ENCODE peak calls at places on chromosome 4, in four cellular contexts. L, T, O and B are unnamed samples.
A peak's percentile ranks its signal among the peaks of the same experiment; 100 is the strongest.

GRCh38 chr4:158020175-158020574 is 152.7 kb downstream of the GASK1B start:
- DNase-seq in T (no peak), O (peak; percentile 88), L (no peak), B (peak; percentile 96)

GRCh38 chr4:41865306-41865980 is 69.8 kb upstream of the TMEM33 start:
- DNase-seq in L (peak; percentile 60), O (no peak), T (no peak), B (peak; percentile 10)

GRCh38 chr4:1080961-1081688 is 32.2 kb downstream of the RNF212 start:
- DNase-seq in T (no peak), O (peak; percentile 21), L (peak; percentile 71), B (no peak)

GRCh38 chr4:122243785-122244184 is 91.7 kb downstream of the BLTP1 start:
- DNase-seq in T (no peak), O (no peak), L (no peak), B (no peak)

GRCh38 chr4:74671074-74671698 is 123.1 kb downstream of the BTC start:
- DNase-seq in L (peak; percentile 33), O (peak; percentile 55), T (no peak), B (peak; percentile 82)

GRCh38 chr4:151408630-151409469 is at the start of gene FHIP1A:
- DNase-seq in L (peak; percentile 96), O (peak; percentile 36), T (peak; percentile 82), B (peak; percentile 45)

GRCh38 chr4:75654905-75655304 is 18.3 kb downstream of the G3BP2 start:
- DNase-seq in T (no peak), L (no peak), O (no peak), B (no peak)

GRCh38 chr4:23887989-23888388 is 1.9 kb downstream of the PPARGC1A start:
- DNase-seq in T (no peak), O (no peak), L (no peak), B (no peak)

GRCh38 chr4:181645489-181645888 is 597.7 kb upstream of the TENM3 start:
- DNase-seq in O (no peak), L (no peak), T (no peak), B (no peak)

GRCh38 chr4:124946696-124947095 is 234.2 kb upstream of the ANKRD50 start:
- DNase-seq in T (no peak), L (no peak), O (no peak), B (no peak)

GRCh38 chr4:54165438-54165837 is 63.7 kb upstream of the PDGFRA start:
- DNase-seq in L (no peak), T (no peak), O (peak; percentile 96), B (peak; percentile 71)

GRCh38 chr4:27861381-27861787 is 1000.7 kb downstream of the STIM2 start:
- DNase-seq in L (peak; percentile 6), T (no peak), O (peak; percentile 1), B (peak; percentile 37)

GRCh38 chr4:20512053-20512810 is 188.0 kb upstream of the PACRGL start:
- DNase-seq in O (no peak), T (no peak), L (no peak), B (no peak)

GRCh38 chr4:106987314-106987713 is 48.8 kb downstream of the DKK2 start:
- DNase-seq in L (no peak), T (no peak), O (no peak), B (no peak)

GRCh38 chr4:88803600-88804096 is 106.0 kb upstream of the NAP1L5 start:
- DNase-seq in L (no peak), O (peak; percentile 93), T (peak; percentile 21), B (peak; percentile 98)

GRCh38 chr4:48175328-48175727 is 41.3 kb upstream of the TXK start:
- DNase-seq in L (peak; percentile 28), O (no peak), T (no peak), B (no peak)

GRCh38 chr4:125693233-125693632 is 378.5 kb downstream of the FAT4 start:
- DNase-seq in L (no peak), T (no peak), O (no peak), B (no peak)

GRCh38 chr4:137156054-137156453 is 376.2 kb downstream of the PCDH18 start:
- DNase-seq in O (peak; percentile 97), L (no peak), T (no peak), B (peak; percentile 40)

GRCh38 chr4:41454393-41454792 is 83.6 kb upstream of the LIMCH1 start:
- DNase-seq in T (no peak), L (no peak), O (no peak), B (no peak)

GRCh38 chr4:126004936-126005335 is 690.2 kb downstream of the FAT4 start:
- DNase-seq in L (no peak), T (no peak), O (peak; percentile 23), B (peak; percentile 8)

GRCh38 chr4:165248102-165248501 is 40.7 kb downstream of the KLHL2 start:
- DNase-seq in T (no peak), L (no peak), O (no peak), B (no peak)

GRCh38 chr4:27789768-27790167 is 929.1 kb downstream of the STIM2 start:
- DNase-seq in T (no peak), O (no peak), L (no peak), B (no peak)

GRCh38 chr4:137015759-137016409 is 516.4 kb downstream of the PCDH18 start:
- DNase-seq in L (no peak), T (no peak), O (no peak), B (no peak)

GRCh38 chr4:25993564-25994185 is 79.7 kb downstream of the SMIM20 start:
- DNase-seq in T (peak; percentile 42), L (peak; percentile 85), O (no peak), B (no peak)

GRCh38 chr4:44861756-44862155 is 135.4 kb upstream of the GNPDA2 start:
- DNase-seq in O (no peak), L (no peak), T (no peak), B (peak; percentile 5)

GRCh38 chr4:122293374-122294365 is 85.1 kb upstream of the ADAD1 start:
- DNase-seq in T (no peak), L (no peak), O (peak; percentile 3), B (peak; percentile 13)

GRCh38 chr4:96407651-96408342 is 567.9 kb downstream of the PDHA2 start:
- DNase-seq in T (no peak), L (no peak), O (no peak), B (no peak)

GRCh38 chr4:113504422-113504821 is 257.1 kb downstream of the CAMK2D start:
- DNase-seq in T (no peak), O (no peak), L (no peak), B (no peak)

GRCh38 chr4:84499065-84499982 is at the start of gene NKX6-1:
- DNase-seq in T (no peak), L (peak; percentile 99), O (peak; percentile 69), B (peak; percentile 38)
- H3K4me3 ChIP-seq in T (no peak within 1 kb of the TSS), L (peak within 1 kb of the TSS; percentile 43), O (peak within 1 kb of the TSS; percentile 58), B (peak within 1 kb of the TSS; percentile 54)

GRCh38 chr4:95092762-95093161 is 335.0 kb downstream of the BMPR1B start:
- DNase-seq in L (no peak), T (no peak), O (no peak), B (no peak)

GRCh38 chr4:95093460-95093859 is 335.7 kb downstream of the BMPR1B start:
- DNase-seq in O (no peak), T (no peak), L (no peak), B (no peak)

GRCh38 chr4:95095352-95095974 is 337.7 kb downstream of the BMPR1B start:
- DNase-seq in O (peak; percentile 66), T (no peak), L (no peak), B (peak; percentile 51)

GRCh38 chr4:95091272-95091671 is 333.5 kb downstream of the BMPR1B start:
- DNase-seq in T (no peak), L (no peak), O (peak; percentile 57), B (peak; percentile 50)

DNA sequence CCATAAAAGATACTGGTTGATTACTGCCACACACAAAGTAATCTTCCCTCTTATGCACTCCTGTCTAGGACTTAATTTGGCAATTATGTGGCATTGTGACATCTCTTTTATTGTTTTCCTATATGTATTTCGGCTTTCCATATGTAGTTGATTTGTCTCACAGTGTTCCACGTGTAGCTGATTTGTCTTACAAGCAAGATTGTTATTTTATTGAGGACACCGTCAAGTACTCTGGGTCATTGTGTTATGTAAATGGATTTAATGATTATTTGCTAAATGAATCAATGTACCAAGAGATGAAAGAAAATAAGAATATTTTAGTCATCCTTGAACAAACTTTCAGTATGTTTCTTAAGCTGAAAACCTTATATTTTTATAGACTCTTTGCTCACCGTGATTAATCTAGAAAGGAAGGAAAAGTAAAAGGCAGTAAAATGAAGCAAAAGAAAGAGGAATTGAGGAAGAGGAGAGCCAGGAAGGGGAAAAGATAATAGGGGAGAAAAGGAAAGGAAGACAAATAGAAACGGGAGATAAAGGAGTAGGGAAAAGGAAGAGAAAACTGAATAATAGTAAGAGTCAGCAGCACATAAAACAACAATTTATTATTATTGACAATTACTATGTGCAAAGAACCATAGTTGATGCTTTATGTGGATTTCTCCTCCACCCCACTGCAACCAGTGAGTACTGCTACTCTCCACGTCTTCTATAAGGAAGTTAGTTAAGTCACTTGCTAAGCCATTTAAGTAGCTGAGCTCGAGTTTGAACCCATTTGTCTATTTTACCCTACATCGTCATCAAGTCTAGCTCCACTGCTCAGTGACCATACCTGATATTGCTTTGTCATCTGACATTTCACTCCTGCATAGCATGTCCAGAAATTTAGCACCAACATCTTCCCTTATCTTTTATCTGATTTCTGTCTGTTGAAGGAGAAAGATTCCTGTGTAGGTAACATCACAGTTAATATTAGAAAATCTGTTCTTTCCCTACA is 336.5 kb downstream of the BMPR1B start:
- DNase-seq in L (no peak), T (no peak), O (no peak), B (no peak)
- H3K4me3 ChIP-seq in L (no peak overlapping the region), T (no peak overlapping the region), O (no peak overlapping the region), B (no peak overlapping the region)

GRCh38 chr4:40196260-40196659 is 571 bp upstream of the RHOH start:
- DNase-seq in O (no peak), T (no peak), L (no peak), B (no peak)

GRCh38 chr4:40195182-40196177 is 1.4 kb upstream of the RHOH start:
- DNase-seq in O (no peak), T (no peak), L (no peak), B (no peak)

GRCh38 chr4:40197879-40198689 is 1.3 kb downstream of the RHOH start:
- DNase-seq in O (no peak), T (no peak), L (no peak), B (no peak)

GRCh38 chr4:40194602-40195161 is 2.1 kb upstream of the RHOH start:
- DNase-seq in O (no peak), L (no peak), T (no peak), B (peak; percentile 91)

GRCh38 chr4:40196724-40197281 is at the start of gene RHOH:
- DNase-seq in T (peak; percentile 57), L (no peak), O (no peak), B (no peak)
- H3K4me3 ChIP-seq in T (peak within 1 kb of the TSS; percentile 89), L (peak within 1 kb of the TSS; percentile 0), O (no peak within 1 kb of the TSS), B (no peak within 1 kb of the TSS)

GRCh38 chr4:84940960-84941359 is 25.5 kb downstream of the WDFY3 start:
- DNase-seq in T (no peak), O (no peak), L (no peak), B (no peak)

GRCh38 chr4:84936123-84936522 is 30.4 kb downstream of the WDFY3 start:
- DNase-seq in L (no peak), O (no peak), T (no peak), B (no peak)

GRCh38 chr4:84938316-84938715 is 28.2 kb downstream of the WDFY3 start:
- DNase-seq in L (no peak), T (no peak), O (peak; percentile 85), B (peak; percentile 47)

GRCh38 chr4:84937381-84937977 is 29.0 kb downstream of the WDFY3 start:
- DNase-seq in O (no peak), L (no peak), T (no peak), B (no peak)

DNA sequence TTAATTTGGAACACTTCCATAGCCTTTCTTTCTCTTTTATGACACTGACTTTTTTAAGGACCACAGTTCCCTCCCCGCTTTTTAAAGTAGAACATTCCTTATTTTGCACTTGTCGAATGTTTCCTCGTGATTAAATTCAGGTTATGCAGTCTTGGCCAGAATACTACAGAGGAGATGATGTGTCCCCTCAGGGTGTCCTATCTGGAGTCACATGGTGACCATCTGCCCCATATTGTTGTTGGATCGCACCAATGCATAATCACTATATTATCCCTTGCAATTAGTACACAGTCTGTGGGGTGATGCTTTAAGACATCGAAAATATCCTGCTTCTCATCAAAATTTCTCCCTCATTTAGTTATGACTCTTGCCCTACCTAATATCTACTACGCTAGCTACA is 27.4 kb downstream of the WDFY3 start:
- DNase-seq in L (no peak), O (no peak), T (no peak), B (no peak)
- H3K4me3 ChIP-seq in L (no peak overlapping the region), O (no peak overlapping the region), T (no peak overlapping the region), B (no peak overlapping the region)